ENCODE peak calls at places on chromosomes 6 and 20, in nine cellular contexts. J, F, H, G, K, E, T, Z and A are unnamed samples.

GRCh38 chr6:12060780-12061619 is 48.9 kb downstream of the HIVEP1 start:
- DNase-seq in Z (peak; percentile 88), F (peak; percentile 23), J (no peak), E (peak; percentile 37), H (no peak), G (peak; percentile 66), K (peak; percentile 41), T (peak; percentile 28), A (peak; percentile 66)

GRCh38 chr6:40960784-40961430 is 78.1 kb downstream of the UNC5CL start:
- DNase-seq in F (no peak), T (no peak), J (no peak), H (no peak), E (no peak), Z (no peak), G (no peak), K (no peak), A (no peak)

GRCh38 chr6:109318328-109318876 is 63.9 kb downstream of the CD164 start:
- DNase-seq in H (no peak), K (no peak), Z (no peak), T (no peak), E (peak; percentile 66), J (peak; percentile 34), G (no peak), F (no peak), A (peak; percentile 54)

GRCh38 chr6:55174211-55175013 is at the start of gene HCRTR2:
- DNase-seq in J (peak; percentile 17), F (peak; percentile 1), E (peak; percentile 28), K (no peak), H (no peak), T (no peak), G (no peak), Z (peak; percentile 62), A (no peak)

GRCh38 chr20:33410081-33410742 is 8.9 kb upstream of the CDK5RAP1 start:
- DNase-seq in K (no peak), F (no peak), T (no peak), H (no peak), E (no peak), J (no peak), G (no peak), Z (no peak), A (no peak)

GRCh38 chr20:9066196-9066595 is 2.7 kb upstream of the PLCB4 start:
- DNase-seq in Z (no peak), J (no peak), T (no peak), E (no peak), K (no peak), H (no peak), F (no peak), G (no peak), A (no peak)

GRCh38 chr20:12875510-12875909 is 133.3 kb upstream of the SPTLC3 start:
- DNase-seq in E (peak; percentile 6), F (no peak), Z (no peak), G (no peak), J (peak; percentile 20), T (no peak), K (no peak), H (no peak), A (no peak)

GRCh38 chr6:24845578-24845977 is 46.9 kb upstream of the ARMH2 start:
- DNase-seq in G (no peak), K (no peak), H (no peak), E (no peak), T (no peak), Z (no peak), F (no peak), J (no peak), A (no peak)

GRCh38 chr20:46324960-46325703 is 16.8 kb upstream of the CDH22 start:
- DNase-seq in J (peak; percentile 38), E (peak; percentile 36), H (no peak), K (no peak), T (peak; percentile 62), G (peak; percentile 15), F (peak; percentile 45), Z (peak; percentile 56), A (peak; percentile 70)

GRCh38 chr6:27836080-27836782 is 76.0 kb downstream of the OR2B2 start:
- DNase-seq in J (no peak), H (no peak), G (peak; percentile 31), K (no peak), T (no peak), F (no peak), E (no peak), Z (no peak), A (no peak)

GRCh38 chr20:11232896-11233295 is 559.1 kb upstream of the JAG1 start:
- DNase-seq in E (no peak), J (no peak), Z (no peak), T (no peak), K (no peak), G (no peak), F (no peak), H (no peak), A (no peak)

GRCh38 chr20:11232249-11232648 is 558.5 kb upstream of the JAG1 start:
- DNase-seq in E (no peak), J (no peak), T (no peak), G (no peak), H (no peak), Z (no peak), K (no peak), F (no peak), A (no peak)

GRCh38 chr20:11234181-11234969 is 560.6 kb upstream of the JAG1 start:
- DNase-seq in E (no peak), F (no peak), K (no peak), H (no peak), J (no peak), Z (no peak), T (no peak), G (no peak), A (no peak)

GRCh38 chr20:11231742-11232141 is 557.9 kb upstream of the JAG1 start:
- DNase-seq in K (no peak), Z (no peak), J (no peak), H (no peak), E (no peak), F (no peak), T (no peak), G (no peak), A (no peak)

DNA sequence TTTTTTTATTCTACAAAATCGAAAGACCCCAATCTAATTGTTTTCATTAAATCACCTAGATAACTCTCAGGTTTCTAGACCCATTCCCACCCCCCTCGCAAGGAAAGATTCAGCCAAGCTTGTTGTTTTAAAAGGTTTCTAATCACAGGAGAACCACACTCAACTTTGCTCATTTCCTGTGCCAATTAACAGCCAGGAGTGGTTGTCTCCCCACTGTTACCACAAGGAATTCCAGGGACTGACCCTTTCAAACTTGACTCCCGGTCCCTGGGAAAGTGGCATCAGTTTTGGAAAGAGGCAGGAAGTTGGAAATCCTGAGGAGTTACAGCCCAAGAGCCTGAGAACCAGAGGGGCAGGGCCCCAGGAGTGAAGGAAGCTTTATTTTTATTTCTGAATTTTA is 561.3 kb upstream of the JAG1 start:
- DNase-seq in E (no peak), H (no peak), Z (peak; percentile 43), T (no peak), F (no peak), J (no peak), G (no peak), K (no peak), A (no peak)
- TF ChIP-seq CTCF in E (no peak), H (no peak), Z (no peak), T (no peak), F (no peak), J (no peak), G (no peak), K (no peak), A (no peak)

DNA sequence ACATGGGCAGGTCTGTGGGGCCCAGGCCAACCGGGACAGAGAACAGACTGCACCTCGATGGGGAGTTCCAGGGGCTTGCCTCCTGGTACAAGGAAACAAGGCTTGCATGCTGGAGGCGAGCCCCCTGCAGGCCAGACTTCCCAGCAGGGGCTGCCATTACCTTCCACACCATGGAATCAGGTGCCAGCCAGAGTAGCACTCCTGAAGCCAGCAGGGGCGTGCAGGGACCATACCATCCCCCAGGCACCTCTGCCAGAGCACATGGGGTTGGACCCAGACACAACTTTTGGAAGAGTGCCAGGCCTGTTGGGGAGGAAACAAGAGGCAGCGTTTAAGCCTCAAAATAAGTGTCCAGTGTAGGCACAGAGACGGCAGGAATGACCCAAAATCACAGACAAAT is 6.5 kb downstream of the DDO start:
- DNase-seq in T (no peak), J (no peak), E (no peak), G (no peak), K (no peak), F (no peak), H (no peak), Z (peak; percentile 69), A (no peak)
- TF ChIP-seq CTCF in T (no peak), J (no peak), E (no peak), G (peak; percentile 17), K (peak; percentile 8), F (no peak), H (no peak), Z (peak; percentile 43), A (no peak)

GRCh38 chr6:104795363-104795762 is 64.4 kb downstream of the HACE1 start:
- DNase-seq in T (no peak), Z (no peak), J (no peak), H (no peak), F (no peak), G (no peak), E (peak; percentile 28), K (no peak), A (no peak)

GRCh38 chr6:104788400-104788799 is 71.3 kb downstream of the HACE1 start:
- DNase-seq in H (no peak), E (no peak), G (no peak), T (no peak), J (no peak), F (no peak), K (no peak), Z (no peak), A (no peak)

GRCh38 chr6:104784884-104785283 is 74.8 kb downstream of the HACE1 start:
- DNase-seq in F (no peak), G (no peak), H (no peak), E (no peak), K (no peak), T (no peak), Z (no peak), J (no peak), A (no peak)

GRCh38 chr6:104787305-104787704 is 72.4 kb downstream of the HACE1 start:
- DNase-seq in F (no peak), E (no peak), T (no peak), H (no peak), K (no peak), Z (no peak), J (no peak), G (no peak), A (no peak)

DNA sequence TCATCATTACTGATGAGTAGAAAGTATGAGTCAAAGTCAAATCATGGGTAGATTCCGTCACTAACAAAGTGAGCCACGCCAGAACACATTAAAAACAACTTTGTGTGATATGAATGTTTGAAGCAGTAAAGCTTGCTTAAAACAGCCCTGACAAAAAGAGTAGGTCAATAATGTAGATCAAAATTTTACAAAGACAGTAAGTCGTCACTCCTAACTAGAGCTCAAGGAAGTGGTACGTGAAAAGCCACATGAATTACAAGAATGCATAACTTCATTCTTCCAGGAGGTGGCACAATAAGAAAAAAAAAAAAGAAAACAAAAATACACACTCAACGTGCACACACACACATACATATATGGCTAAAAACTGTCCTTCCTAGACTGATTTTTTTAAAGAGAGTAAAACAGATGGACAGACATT is 69.9 kb downstream of the HACE1 start:
- DNase-seq in F (no peak), G (peak; percentile 48), H (no peak), K (no peak), T (peak; percentile 9), E (peak; percentile 15), J (peak; percentile 17), Z (no peak), A (no peak)
- TF ChIP-seq CTCF in F (peak; percentile 60), G (peak; percentile 85), H (peak; percentile 19), K (peak; percentile 45), T (peak; percentile 48), E (peak; percentile 40), J (peak; percentile 30), Z (peak; percentile 49), A (peak; percentile 15)

GRCh38 chr6:133889557-133890301 is 816 bp downstream of the TCF21 start:
- DNase-seq in T (no peak), Z (peak; percentile 65), F (peak; percentile 11), E (peak; percentile 43), G (no peak), H (no peak), J (peak; percentile 38), K (peak; percentile 36), A (no peak)
- TF ChIP-seq CTCF in T (no peak), Z (peak; percentile 29), F (no peak), E (peak; percentile 18), G (no peak), H (no peak), J (peak; percentile 32), K (no peak), A (no peak)